ENCODE peak calls at places on chromosome 13, in seven cellular contexts. P is stimulated activated CD4-positive, alpha-beta T cell treated with anti-CD3 and anti-CD28 coated beads, Interleukin-1b, Interleukin-23, amount 100 ng/mL, for 1 hour; S is fibroblast of lung; V is fibroblast of pulmonary artery; H is stimulated activated CD8-positive, alpha-beta memory T cell treated with anti-CD3 and anti-CD28 coated beads, Interleukin-2, amount 100 ng/mL, for 1 hour; G is cardiac muscle cell; R is CD4-positive, alpha-beta T cell. F is an unnamed sample.

GRCh38 chr13:98270819-98271218 is 93.8 kb upstream of the RNF113B start:
- DNase-seq in P (no peak), S (no peak), V (no peak), H (no peak), G (no peak), R (no peak), F (no peak)

GRCh38 chr13:67146523-67147130 is 83.5 kb downstream of the PCDH9 start:
- DNase-seq in P (no peak), S (no peak), V (no peak), H (no peak), G (no peak), R (no peak), F (no peak)

GRCh38 chr13:110554946-110555345 is 6.6 kb downstream of the RAB20 start:
- DNase-seq in P (no peak), S (no peak), V (no peak), H (no peak), G (no peak), R (no peak), F (no peak)

GRCh38 chr13:22915442-22916082 is 265.2 kb upstream of the SGCG start:
- DNase-seq in P (no peak), S (peak; percentile 64), V (peak; percentile 45), H (no peak), G (peak; percentile 68), R (no peak), F (no peak)

GRCh38 chr13:50244913-50245574 is 229.8 kb downstream of the KCNRG start:
- DNase-seq in P (no peak), S (peak; percentile 94), V (peak; percentile 60), H (no peak), G (no peak), R (no peak), F (peak; percentile 30)

GRCh38 chr13:112943309-112944125 is 25.5 kb upstream of the MCF2L start:
- DNase-seq in P (no peak), S (peak; percentile 11), V (peak; percentile 10), H (no peak), G (peak; percentile 80), R (no peak), F (peak; percentile 35)

GRCh38 chr13:45278096-45278645 is 62.8 kb downstream of the TPT1 start:
- DNase-seq in P (no peak), S (peak; percentile 16), V (peak; percentile 62), H (no peak), G (no peak), R (no peak), F (no peak)

GRCh38 chr13:74529968-74530367 is 395.8 kb upstream of the KLF12 start:
- DNase-seq in P (no peak), S (no peak), V (peak; percentile 4), H (no peak), G (no peak), R (no peak), F (no peak)

GRCh38 chr13:98475521-98475920 is 101.4 kb downstream of the STK24 start:
- DNase-seq in P (no peak), S (peak; percentile 42), V (no peak), H (no peak), G (peak; percentile 77), R (no peak), F (no peak)

GRCh38 chr13:72163671-72164070 is 296.7 kb upstream of the DACH1 start:
- DNase-seq in P (no peak), S (no peak), V (no peak), H (no peak), G (no peak), R (no peak), F (no peak)

GRCh38 chr13:110539894-110540293 is 21.6 kb downstream of the RAB20 start:
- DNase-seq in P (no peak), S (no peak), V (no peak), H (no peak), G (no peak), R (no peak), F (no peak)

GRCh38 chr13:27792393-27793218 is at the start of gene GSX1:
- DNase-seq in P (no peak), S (peak; percentile 74), V (peak; percentile 79), H (peak; percentile 16), G (peak; percentile 95), R (no peak), F (no peak)

GRCh38 chr13:93963266-93964131 is 516.0 kb downstream of the DCT start:
- DNase-seq in P (no peak), S (peak; percentile 73), V (peak; percentile 82), H (no peak), G (no peak), R (no peak), F (no peak)

GRCh38 chr13:40206241-40207109 is 460.0 kb downstream of the FOXO1 start:
- DNase-seq in P (no peak), S (peak; percentile 47), V (peak; percentile 68), H (no peak), G (no peak), R (no peak), F (no peak)

GRCh38 chr13:83220241-83220640 is 662.0 kb downstream of the SLITRK1 start:
- DNase-seq in P (no peak), S (no peak), V (no peak), H (no peak), G (no peak), R (no peak), F (no peak)

GRCh38 chr13:98507060-98507797 is 69.7 kb downstream of the STK24 start:
- DNase-seq in P (no peak), S (peak; percentile 45), V (peak; percentile 55), H (no peak), G (peak; percentile 86), R (no peak), F (no peak)

GRCh38 chr13:31031482-31031881 is 99.0 kb downstream of the TEX26 start:
- DNase-seq in P (no peak), S (no peak), V (no peak), H (no peak), G (no peak), R (no peak), F (no peak)

GRCh38 chr13:29543230-29544215 is 52.0 kb downstream of the SLC7A1 start:
- DNase-seq in P (no peak), S (peak; percentile 36), V (peak; percentile 29), H (no peak), G (no peak), R (no peak), F (peak; percentile 42)

GRCh38 chr13:78709028-78709427 is 50.1 kb upstream of the OBI1 start:
- DNase-seq in P (no peak), S (no peak), V (peak; percentile 1), H (no peak), G (no peak), R (no peak), F (no peak)

GRCh38 chr13:33931397-33931987 is 113.5 kb downstream of the RFC3 start:
- DNase-seq in P (no peak), S (peak; percentile 65), V (peak; percentile 77), H (no peak), G (peak; percentile 75), R (no peak), F (peak; percentile 10)

GRCh38 chr13:51999525-51999924 is 11.7 kb downstream of the ATP7B start:
- DNase-seq in P (no peak), S (peak; percentile 15), V (no peak), H (no peak), G (no peak), R (no peak), F (no peak)

GRCh38 chr13:36531746-36532486 is 99.6 kb downstream of the CCNA1 start:
- DNase-seq in P (no peak), S (no peak), V (peak; percentile 77), H (no peak), G (no peak), R (no peak), F (no peak)

GRCh38 chr13:23902975-23903905 is 5.9 kb upstream of the C1QTNF9B start:
- DNase-seq in P (no peak), S (no peak), V (no peak), H (no peak), G (peak; percentile 18), R (no peak), F (no peak)

GRCh38 chr13:92136449-92137180 is 738.2 kb downstream of the GPC5 start:
- DNase-seq in P (no peak), S (peak; percentile 5), V (peak; percentile 7), H (no peak), G (no peak), R (no peak), F (no peak)

GRCh38 chr13:114203536-114203935 is 24.5 kb downstream of the CFAP97D2 start:
- DNase-seq in P (no peak), S (no peak), V (no peak), H (no peak), G (no peak), R (no peak), F (no peak)

GRCh38 chr13:51246005-51246404 is 23.8 kb downstream of the FAM124A start:
- DNase-seq in P (no peak), S (no peak), V (no peak), H (no peak), G (no peak), R (no peak), F (no peak)

GRCh38 chr13:77429320-77430142 is 102.6 kb upstream of the MYCBP2 start:
- DNase-seq in P (no peak), S (no peak), V (no peak), H (no peak), G (no peak), R (no peak), F (peak; percentile 0)

GRCh38 chr13:41053384-41053826 is 7.9 kb upstream of the WBP4 start:
- DNase-seq in P (no peak), S (peak; percentile 63), V (peak; percentile 77), H (no peak), G (no peak), R (no peak), F (no peak)

GRCh38 chr13:79530270-79530669 is 49.3 kb downstream of the NDFIP2 start:
- DNase-seq in P (no peak), S (no peak), V (no peak), H (no peak), G (no peak), R (no peak), F (no peak)

GRCh38 chr13:46801831-46802230 is 4.9 kb upstream of the ESD start:
- DNase-seq in P (no peak), S (no peak), V (no peak), H (no peak), G (no peak), R (no peak), F (no peak)

GRCh38 chr13:87274209-87274819 is 396.9 kb upstream of the SLITRK5 start:
- DNase-seq in P (no peak), S (peak; percentile 71), V (peak; percentile 25), H (no peak), G (peak; percentile 77), R (no peak), F (no peak)

GRCh38 chr13:41601718-41602445 is 144.5 kb downstream of the RGCC start:
- DNase-seq in P (no peak), S (peak; percentile 54), V (no peak), H (no peak), G (no peak), R (no peak), F (no peak)

GRCh38 chr13:96294930-96295657 is 205.2 kb downstream of the HS6ST3 start:
- DNase-seq in P (no peak), S (no peak), V (no peak), H (no peak), G (no peak), R (no peak), F (no peak)

GRCh38 chr13:30179547-30180256 is 127.6 kb downstream of the KATNAL1 start:
- DNase-seq in P (no peak), S (no peak), V (no peak), H (no peak), G (no peak), R (no peak), F (no peak)

GRCh38 chr13:26811636-26812035 is 51.0 kb upstream of the GPR12 start:
- DNase-seq in P (no peak), S (no peak), V (no peak), H (no peak), G (no peak), R (no peak), F (no peak)

GRCh38 chr13:46622918-46623256 is 69.9 kb downstream of the LRCH1 start:
- DNase-seq in P (no peak), S (peak; percentile 92), V (peak; percentile 83), H (no peak), G (no peak), R (no peak), F (no peak)

GRCh38 chr13:113861433-113862030 is 2.3 kb downstream of the GAS6 start:
- DNase-seq in P (no peak), S (no peak), V (no peak), H (no peak), G (no peak), R (no peak), F (peak; percentile 64)

GRCh38 chr13:21149568-21149967 is 26.8 kb downstream of the SKA3 start:
- DNase-seq in P (no peak), S (no peak), V (no peak), H (no peak), G (peak; percentile 37), R (no peak), F (no peak)